ENCODE peak calls at places on chromosome 9, in four cellular contexts. H, A, Q and P are unnamed samples.

GRCh38 chr9:105127863-105128220 is 116.6 kb upstream of the SLC44A1 start:
- DNase-seq in Q (peak), H (no peak), A (peak), P (peak)

GRCh38 chr9:71242081-71242480 is 120.7 kb upstream of the TRPM3 start:
- DNase-seq in Q (no peak), A (no peak), H (no peak), P (no peak)

GRCh38 chr9:129160712-129161533 is 17.1 kb downstream of the IER5L start:
- DNase-seq in H (no peak), A (peak), Q (peak), P (no peak)

GRCh38 chr9:113011911-113012381 is at the start of gene ZNF883:
- DNase-seq in A (peak), H (peak), Q (peak), P (peak)

GRCh38 chr9:83471223-83471622 is 67.0 kb downstream of the FRMD3 start:
- DNase-seq in H (no peak), Q (peak), A (no peak), P (no peak)

GRCh38 chr9:114451707-114452031 is 53.6 kb downstream of the WHRN start:
- DNase-seq in H (no peak), A (no peak), Q (no peak), P (no peak)

GRCh38 chr9:70044450-70045307 is 1.0 kb downstream of the MAMDC2 start:
- DNase-seq in Q (peak), H (peak), A (peak), P (peak)

GRCh38 chr9:133188843-133189180 is 20.2 kb downstream of the OBP2B start:
- DNase-seq in A (no peak), H (no peak), Q (no peak), P (no peak)

GRCh38 chr9:2729003-2729402 is 11.7 kb downstream of the KCNV2 start:
- DNase-seq in H (no peak), Q (peak), A (peak), P (no peak)

GRCh38 chr9:92729735-92730155 is 34.9 kb downstream of the BICD2 start:
- DNase-seq in Q (no peak), H (no peak), A (no peak), P (no peak)

GRCh38 chr9:14690986-14691730 is 2.1 kb downstream of the ZDHHC21 start:
- DNase-seq in Q (no peak), A (no peak), H (no peak), P (peak)

GRCh38 chr9:115015018-115015635 is 84.7 kb upstream of the TNFSF8 start:
- DNase-seq in A (peak), Q (peak), H (no peak), P (peak)

GRCh38 chr9:115002371-115003120 is 72.2 kb upstream of the TNFSF8 start:
- DNase-seq in Q (no peak), A (no peak), H (no peak), P (no peak)

GRCh38 chr9:7216004-7216821 is 458.4 kb downstream of the KDM4C start:
- DNase-seq in Q (peak), A (peak), H (no peak), P (peak)

GRCh38 chr9:127919253-127919815 is 2.5 kb upstream of the ST6GALNAC4 start:
- DNase-seq in H (peak), Q (peak), A (peak), P (peak)

GRCh38 chr9:97689401-97689800 is 7.7 kb downstream of the XPA start:
- DNase-seq in Q (no peak), A (no peak), H (no peak), P (no peak)

GRCh38 chr9:129102791-129103594 is 7.6 kb downstream of the CRAT start:
- DNase-seq in A (peak), Q (peak), H (peak), P (peak)

GRCh38 chr9:113851860-113852259 is 24.2 kb upstream of the ZNF618 start:
- DNase-seq in A (no peak), H (no peak), Q (no peak), P (no peak)

GRCh38 chr9:19229725-19230355 is 653 bp upstream of the DENND4C start:
- DNase-seq in H (no peak), Q (peak), A (peak), P (peak)

GRCh38 chr9:90458485-90458884 is 184.1 kb downstream of the DIRAS2 start:
- DNase-seq in H (peak), A (no peak), Q (no peak), P (peak)

DNA sequence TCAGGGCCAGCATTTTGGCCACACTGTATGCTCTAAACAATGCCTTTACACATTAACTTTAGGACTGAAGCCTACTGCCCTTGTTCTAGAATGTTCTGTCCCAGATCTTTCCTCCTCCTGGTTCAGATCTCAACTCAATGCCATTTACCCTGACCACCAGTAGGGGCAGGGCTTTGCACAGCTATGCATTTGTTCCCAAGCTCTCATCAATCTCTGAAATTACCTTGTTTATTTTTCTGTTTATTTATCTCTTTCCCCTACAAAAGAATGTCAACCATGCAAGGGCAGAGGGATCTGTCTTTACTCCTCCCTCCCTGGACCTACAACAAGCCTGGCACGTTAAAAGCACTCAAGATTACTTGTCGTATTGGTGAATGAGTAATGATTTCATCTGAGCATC is 612.9 kb downstream of the BNC2 start:
- DNase-seq in A (no peak), H (no peak), Q (peak), P (no peak)
- TF ChIP-seq CTCF in A (peak), H (peak), Q (peak), P (peak)

DNA sequence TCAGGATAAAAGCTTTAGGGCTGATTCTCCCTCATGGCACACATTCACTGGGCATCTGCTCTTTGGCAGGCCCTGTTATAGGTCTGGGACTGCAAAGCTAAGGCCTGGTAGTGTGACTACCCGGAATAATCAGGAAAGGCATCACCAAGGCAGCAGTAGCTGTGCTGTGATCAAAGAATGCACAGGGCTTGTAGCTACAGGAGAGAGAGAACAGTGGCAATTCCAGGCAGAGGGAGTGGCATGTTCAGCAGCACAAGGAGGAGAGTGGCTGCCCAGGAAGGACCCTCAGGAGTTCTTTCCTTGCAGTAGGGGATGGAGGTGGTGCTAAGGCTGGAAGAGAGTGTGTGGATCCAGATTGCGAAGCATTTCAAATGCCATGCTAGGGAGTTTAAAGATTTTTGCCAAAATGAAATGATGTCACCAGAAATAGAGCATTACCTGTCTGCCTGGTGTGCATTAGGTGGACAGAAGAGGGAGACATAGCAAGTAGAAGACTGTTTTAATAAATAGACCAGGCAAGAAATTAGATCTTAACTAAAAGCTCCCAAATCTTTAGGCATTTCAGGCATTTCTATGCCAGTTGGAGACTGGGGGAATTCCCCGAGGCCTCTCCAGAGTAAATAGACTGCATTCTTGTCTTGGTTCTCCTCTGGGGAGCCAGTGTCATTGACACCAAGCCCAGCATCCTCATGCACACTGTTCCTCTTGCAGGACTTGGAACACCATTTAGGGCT is 69.1 kb downstream of the GPR21 start:
- DNase-seq in A (peak), H (no peak), Q (peak), P (peak)
- TF ChIP-seq CTCF in A (peak), H (no peak), Q (peak), P (peak)

GRCh38 chr9:136400038-136400834 is at the start of gene SNAPC4:
- DNase-seq in H (peak), Q (peak), A (peak), P (peak)
- TF ChIP-seq CTCF in H (peak), Q (peak), A (peak), P (peak)

GRCh38 chr9:75429531-75430454 is 341.5 kb downstream of the OSTF1 start:
- DNase-seq in A (no peak), H (no peak), Q (no peak), P (no peak)
- TF ChIP-seq CTCF in A (no peak), H (no peak), Q (no peak), P (no peak)

GRCh38 chr9:119963258-119963797 is 594.1 kb upstream of the BRINP1 start:
- DNase-seq in A (peak), Q (peak), H (peak), P (no peak)

GRCh38 chr9:119963798-119964372 is 594.6 kb upstream of the BRINP1 start:
- DNase-seq in A (peak), Q (peak), H (no peak), P (peak)

GRCh38 chr9:119959846-119960545 is 590.8 kb upstream of the BRINP1 start:
- DNase-seq in A (no peak), H (no peak), Q (no peak), P (no peak)

GRCh38 chr9:119961774-119962408 is 592.7 kb upstream of the BRINP1 start:
- DNase-seq in A (peak), Q (peak), H (peak), P (no peak)
- TF ChIP-seq CTCF in A (peak), Q (peak), H (peak), P (peak)

GRCh38 chr9:34540826-34541225 is 18.0 kb upstream of the ENHO start:
- DNase-seq in Q (peak), A (peak), H (no peak), P (no peak)
- TF ChIP-seq CTCF in Q (no peak), A (peak), H (no peak), P (no peak)

DNA sequence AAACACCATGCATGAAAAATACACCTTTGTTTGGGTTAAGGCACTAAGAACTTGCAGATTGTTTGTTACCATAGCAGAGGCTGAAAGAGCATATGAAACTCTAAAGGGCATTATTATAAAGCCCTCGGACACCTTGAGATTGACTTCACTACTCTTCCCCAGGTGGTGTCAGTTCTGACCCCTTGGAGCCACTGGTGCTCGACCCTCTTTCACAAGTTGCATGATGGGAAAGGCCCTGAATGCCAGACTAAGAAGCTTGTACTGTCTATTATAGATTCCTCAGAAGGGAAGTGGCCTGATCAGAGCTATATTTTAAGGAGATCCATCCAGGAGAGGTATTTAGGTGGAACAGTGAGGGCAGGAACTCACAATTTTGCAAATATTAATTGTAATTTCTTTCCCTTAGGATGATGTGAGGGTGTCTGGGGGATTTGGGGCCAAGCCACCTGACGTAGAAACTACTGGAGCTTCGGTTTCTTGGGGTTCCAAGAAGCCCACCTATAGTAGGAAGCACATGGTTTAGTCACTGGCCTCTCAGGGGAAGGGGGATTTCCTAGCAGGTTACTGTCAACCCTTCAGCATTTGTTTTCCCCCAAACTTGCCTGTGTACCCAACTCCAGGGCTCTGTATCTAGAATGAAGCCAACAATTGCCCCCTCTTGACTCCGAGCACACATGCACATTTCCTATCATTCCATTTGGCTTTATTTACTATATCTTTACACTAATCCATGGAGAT is 16.2 kb downstream of the FBXO10 start:
- DNase-seq in H (no peak), A (no peak), Q (no peak), P (no peak)
- TF ChIP-seq CTCF in H (no peak), A (no peak), Q (no peak), P (no peak)

GRCh38 chr9:95103385-95104087 is 214.0 kb downstream of the FANCC start:
- DNase-seq in A (no peak), Q (no peak), H (peak), P (no peak)
- TF ChIP-seq CTCF in A (peak), Q (peak), H (no peak), P (no peak)